ENCODE peak calls at places on chromosomes 7 and 10, in six cellular contexts. N, Q, D, P, W and K are unnamed samples.

GRCh38 chr10:43865275-43866135 is 216.8 kb upstream of the ZNF32 start:
- DNase-seq in N (no peak), W (no peak), P (no peak), Q (no peak), D (no peak), K (no peak)

GRCh38 chr7:77327932-77328628 is 88.1 kb downstream of the GSAP start:
- DNase-seq in D (no peak), Q (no peak), N (no peak), W (no peak), P (no peak), K (peak; percentile 30)

GRCh38 chr10:35421553-35422178 is 85.4 kb downstream of the CCNY start:
- DNase-seq in N (no peak), D (no peak), P (peak; percentile 41), W (no peak), Q (no peak), K (no peak)

GRCh38 chr10:124599588-124600050 is 138.0 kb downstream of the LHPP start:
- DNase-seq in N (no peak), Q (peak; percentile 53), D (no peak), P (no peak), W (no peak), K (no peak)

GRCh38 chr10:6507311-6507710 is 72.8 kb downstream of the PRKCQ start:
- DNase-seq in N (no peak), W (no peak), P (no peak), D (peak; percentile 26), Q (no peak), K (no peak)

GRCh38 chr10:12547301-12547771 is 198.0 kb downstream of the CAMK1D start:
- DNase-seq in P (no peak), D (no peak), W (no peak), N (no peak), Q (no peak), K (no peak)

GRCh38 chr10:88042162-88043100 is 179.0 kb downstream of the PTEN start:
- DNase-seq in D (no peak), P (peak; percentile 47), N (no peak), Q (peak; percentile 43), W (no peak), K (no peak)

GRCh38 chr7:7521259-7521658 is 14.4 kb downstream of the COL28A1 start:
- DNase-seq in W (no peak), D (no peak), N (no peak), P (no peak), Q (no peak), K (no peak)

GRCh38 chr10:106033065-106033464 is 1131.4 kb downstream of the SORCS1 start:
- DNase-seq in Q (no peak), D (no peak), N (no peak), P (no peak), W (no peak), K (no peak)

GRCh38 chr10:927131-927530 is 4.4 kb downstream of the LARP4B start:
- DNase-seq in N (no peak), W (no peak), D (no peak), Q (no peak), P (no peak), K (no peak)

GRCh38 chr10:926075-926698 is 5.3 kb downstream of the LARP4B start:
- DNase-seq in W (no peak), D (no peak), Q (no peak), P (no peak), N (no peak), K (no peak)

GRCh38 chr10:921471-922414 is 9.8 kb downstream of the LARP4B start:
- DNase-seq in W (no peak), P (no peak), N (no peak), D (no peak), Q (no peak), K (no peak)

GRCh38 chr10:924524-924859 is 7.0 kb downstream of the LARP4B start:
- DNase-seq in W (no peak), N (no peak), D (no peak), Q (no peak), P (no peak), K (no peak)

DNA sequence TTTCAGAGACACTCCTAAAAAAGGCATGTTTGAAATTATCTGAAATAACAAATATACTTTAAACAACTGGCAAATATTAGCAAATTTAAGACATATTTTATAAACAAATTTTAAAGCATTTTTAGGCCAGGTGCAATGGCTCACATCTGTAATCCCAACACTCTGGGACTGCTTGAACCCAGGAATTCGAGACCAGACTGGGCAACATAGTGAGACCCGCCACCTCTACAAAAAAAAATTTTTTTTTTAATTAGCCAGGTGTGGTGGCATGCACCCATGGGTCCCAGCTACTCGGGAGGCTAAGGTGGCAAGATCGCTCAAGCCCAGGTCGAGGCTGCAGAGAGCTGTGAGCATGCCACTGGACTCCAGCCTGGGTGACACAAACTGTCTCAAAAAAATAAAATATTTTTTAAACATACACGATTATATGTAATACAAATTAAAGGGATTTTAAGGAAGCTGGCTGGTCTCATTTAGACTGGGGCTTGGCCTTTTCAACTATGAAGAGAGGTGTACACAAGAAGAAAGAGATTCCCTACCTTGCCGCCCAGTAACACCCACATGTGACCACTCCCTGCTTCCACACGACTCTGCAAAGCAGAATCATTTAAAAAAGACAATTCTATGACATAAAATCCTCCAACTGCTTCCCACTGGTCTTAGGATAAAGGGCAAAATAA is 7.5 kb downstream of the LARP4B start:
- DNase-seq in Q (no peak), D (no peak), W (no peak), P (no peak), N (no peak), K (no peak)
- H3K27ac ChIP-seq in Q (no peak overlapping the region), D (no peak overlapping the region), W (no peak overlapping the region), P (no peak overlapping the region), N (no peak overlapping the region), K (no peak overlapping the region)

GRCh38 chr10:62856021-62856420 is 39.9 kb upstream of the EGR2 start:
- DNase-seq in Q (no peak), P (no peak), D (no peak), N (no peak), W (no peak), K (no peak)
- H3K4me1 ChIP-seq in Q (no peaks in the 10 kb centered on the region), P (no peaks in the 10 kb centered on the region), D (peaks cover 40% of the 10 kb centered on the region), N (no peaks in the 10 kb centered on the region), W (no peaks in the 10 kb centered on the region), K (peaks cover 18% of the 10 kb centered on the region)

GRCh38 chr7:148898845-148899474 is 14.9 kb upstream of the EZH2 start:
- DNase-seq in N (no peak), Q (no peak), D (no peak), P (no peak), W (no peak), K (no peak)
- H3K27ac ChIP-seq in N (no peak overlapping the region), Q (no peak overlapping the region), D (no peak overlapping the region), P (no peak overlapping the region), W (no peak overlapping the region), K (no peak overlapping the region)

DNA sequence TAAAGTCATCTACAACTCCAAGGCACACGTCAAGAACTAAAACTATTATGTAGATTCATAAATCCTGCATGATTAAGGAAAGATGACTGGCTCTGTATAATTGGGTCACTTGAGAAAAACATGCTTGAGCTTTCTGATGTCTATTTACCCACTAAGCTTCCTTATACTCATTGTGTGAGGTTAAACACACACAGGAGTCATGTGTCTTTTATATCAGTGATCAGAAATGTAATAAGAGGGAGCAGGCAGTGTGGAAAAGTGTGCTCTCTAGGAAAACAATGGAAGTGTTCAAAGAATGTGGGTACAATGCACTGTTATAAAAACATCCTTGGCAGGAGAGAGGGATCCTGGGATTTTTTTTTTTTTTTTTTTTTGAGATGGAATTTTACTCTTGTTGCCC is 108.6 kb upstream of the ARID5B start:
- DNase-seq in W (no peak), N (no peak), Q (no peak), D (no peak), P (no peak), K (no peak)
- H3K4me1 ChIP-seq in W (no peaks in the 10 kb centered on the region), N (no peaks in the 10 kb centered on the region), Q (no peaks in the 10 kb centered on the region), D (no peaks in the 10 kb centered on the region), P (peaks cover 20% of the 10 kb centered on the region), K (no peaks in the 10 kb centered on the region)

DNA sequence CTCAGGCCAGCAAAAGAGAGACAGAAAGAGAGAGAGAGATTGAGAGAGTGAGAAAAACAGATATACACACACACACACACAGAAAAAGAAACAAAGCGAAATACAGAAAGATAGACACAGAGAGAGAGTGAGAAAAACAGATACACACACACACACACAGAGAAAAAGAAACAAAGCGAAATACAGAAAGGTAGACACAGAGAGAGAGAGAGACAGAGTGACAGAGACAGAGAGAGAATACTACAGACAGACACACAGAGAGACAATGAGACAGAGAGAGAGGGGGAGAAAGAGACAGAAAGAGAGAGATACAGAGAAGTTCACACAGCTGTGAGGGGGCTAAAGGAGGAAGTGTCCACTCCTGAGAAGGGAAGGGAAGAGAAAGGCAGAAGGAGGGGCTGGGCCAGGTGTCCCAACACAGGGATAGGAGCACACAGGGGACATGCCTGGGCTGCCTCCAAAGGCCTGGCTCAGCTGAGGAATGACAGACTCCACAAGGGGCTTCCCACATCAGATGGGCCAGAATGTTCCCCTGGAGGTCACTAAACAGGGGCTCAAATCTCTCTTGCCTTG is 4.3 kb downstream of the GCK start:
- DNase-seq in W (no peak), N (no peak), P (no peak), D (no peak), Q (no peak), K (no peak)
- H3K27ac ChIP-seq in W (no peak overlapping the region), N (no peak overlapping the region), P (no peak overlapping the region), D (no peak overlapping the region), Q (no peak overlapping the region), K (no peak overlapping the region)

GRCh38 chr7:17205850-17206353 is 92.5 kb upstream of the AHR start:
- DNase-seq in P (no peak), Q (no peak), N (no peak), D (no peak), W (no peak), K (no peak)
- H3K4me1 ChIP-seq in P (no peaks in the 10 kb centered on the region), Q (no peaks in the 10 kb centered on the region), N (no peaks in the 10 kb centered on the region), D (no peaks in the 10 kb centered on the region), W (no peaks in the 10 kb centered on the region), K (no peaks in the 10 kb centered on the region)

DNA sequence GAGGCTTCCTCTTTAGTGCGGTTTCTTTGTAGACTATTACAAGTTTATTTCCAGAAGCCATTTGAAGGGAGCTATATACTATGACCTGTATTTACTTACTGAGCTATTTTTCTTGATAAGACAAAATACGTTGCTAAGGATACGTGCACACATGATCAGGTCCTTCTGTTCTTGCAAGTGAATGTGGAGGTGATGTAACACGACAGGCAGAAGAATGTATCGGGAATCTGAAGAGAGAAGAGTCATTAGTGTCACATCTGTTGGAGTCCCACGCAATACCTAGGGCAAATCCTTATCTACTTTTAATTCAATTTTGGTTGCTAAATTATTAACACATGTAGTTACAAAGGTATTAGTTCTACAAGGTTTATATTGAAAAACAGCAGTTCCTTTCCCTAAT is 284.6 kb upstream of the IMMP2L start:
- DNase-seq in P (no peak), Q (no peak), W (no peak), D (no peak), N (no peak), K (no peak)
- H3K27ac ChIP-seq in P (no peak overlapping the region), Q (no peak overlapping the region), W (no peak overlapping the region), D (no peak overlapping the region), N (no peak overlapping the region), K (no peak overlapping the region)